ENCODE peak calls at places on chromosome 3, in eight cellular contexts. I is GM12878, U is H1, J is stomach, L is K562, Q is SK-N-SH, N is transverse colon, W is sigmoid colon. E is an unnamed sample.

GRCh38 chr3:19065027-19065426 is 83.3 kb upstream of the KCNH8 start:
- DNase-seq in I (no peak), U (no peak), J (no peak), L (no peak), Q (peak), N (no peak), W (no peak), E (no peak)

GRCh38 chr3:151787626-151788025 is 26.3 kb upstream of the AADAC start:
- DNase-seq in I (no peak), U (no peak), J (no peak), L (no peak), Q (no peak), N (no peak), W (no peak), E (no peak)

GRCh38 chr3:67719333-67719732 is 64.9 kb upstream of the SUCLG2 start:
- DNase-seq in I (no peak), U (no peak), J (no peak), L (no peak), Q (no peak), N (no peak), W (no peak), E (no peak)

GRCh38 chr3:194632211-194632982 is 822 bp downstream of the TMEM44 start:
- DNase-seq in I (no peak), U (no peak), J (no peak), L (no peak), Q (no peak), N (peak), W (peak), E (no peak)

GRCh38 chr3:101762041-101762646 is 16.9 kb upstream of the NXPE3 start:
- DNase-seq in I (no peak), U (no peak), J (no peak), L (no peak), Q (no peak), N (no peak), W (no peak), E (no peak)

GRCh38 chr3:184562146-184562861 is 719 bp downstream of the EPHB3 start:
- DNase-seq in I (no peak), U (no peak), J (no peak), L (no peak), Q (peak), N (no peak), W (no peak), E (no peak)

GRCh38 chr3:194598771-194599557 is 34.3 kb downstream of the TMEM44 start:
- DNase-seq in I (no peak), U (no peak), J (no peak), L (no peak), Q (no peak), N (no peak), W (no peak), E (no peak)

GRCh38 chr3:13600950-13601691 is 52.2 kb downstream of the FBLN2 start:
- DNase-seq in I (no peak), U (no peak), J (no peak), L (no peak), Q (peak), N (no peak), W (peak), E (no peak)

GRCh38 chr3:124401841-124402240 is 328.4 kb upstream of the UMPS start:
- DNase-seq in I (no peak), U (no peak), J (no peak), L (no peak), Q (no peak), N (no peak), W (no peak), E (no peak)

GRCh38 chr3:73291541-73291940 is 230.1 kb downstream of the EBLN2 start:
- DNase-seq in I (no peak), U (no peak), J (no peak), L (no peak), Q (no peak), N (no peak), W (no peak), E (no peak)

GRCh38 chr3:13025090-13025489 is 48.1 kb downstream of the IQSEC1 start:
- DNase-seq in I (no peak), U (no peak), J (no peak), L (no peak), Q (no peak), N (no peak), W (no peak), E (no peak)

GRCh38 chr3:116815831-116816588 is 106.4 kb downstream of the TUSC7 start:
- DNase-seq in I (no peak), U (no peak), J (no peak), L (no peak), Q (peak), N (peak), W (peak), E (no peak)

GRCh38 chr3:160941885-160942494 is 163.2 kb downstream of the B3GALNT1 start:
- DNase-seq in I (peak), U (no peak), J (peak), L (peak), Q (peak), N (peak), W (peak), E (peak)

GRCh38 chr3:72181231-72181630 is 396.3 kb upstream of the PROK2 start:
- DNase-seq in I (no peak), U (no peak), J (no peak), L (no peak), Q (no peak), N (no peak), W (no peak), E (no peak)

GRCh38 chr3:8681349-8681748 is 36.8 kb upstream of the SSUH2 start:
- DNase-seq in I (no peak), U (no peak), J (no peak), L (no peak), Q (peak), N (no peak), W (no peak), E (no peak)

GRCh38 chr3:38004415-38005075 is 14.0 kb downstream of the VILL start:
- DNase-seq in I (no peak), U (no peak), J (peak), L (peak), Q (peak), N (peak), W (peak), E (no peak)

GRCh38 chr3:179174898-179175297 is 26.7 kb downstream of the PIK3CA start:
- DNase-seq in I (no peak), U (no peak), J (no peak), L (no peak), Q (no peak), N (no peak), W (no peak), E (no peak)

GRCh38 chr3:141877911-141878310 is 1.5 kb downstream of the ATP1B3 start:
- DNase-seq in I (no peak), U (no peak), J (no peak), L (no peak), Q (no peak), N (no peak), W (no peak), E (no peak)

GRCh38 chr3:100107227-100107626 is 7.1 kb downstream of the FILIP1L start:
- DNase-seq in I (no peak), U (no peak), J (no peak), L (no peak), Q (no peak), N (no peak), W (no peak), E (no peak)

GRCh38 chr3:108489776-108490175 is 20.6 kb downstream of the MYH15 start:
- DNase-seq in I (peak), U (no peak), J (no peak), L (peak), Q (peak), N (no peak), W (no peak), E (no peak)

GRCh38 chr3:12143949-12144504 is 14.7 kb downstream of the TIMP4 start:
- DNase-seq in I (no peak), U (no peak), J (peak), L (no peak), Q (no peak), N (peak), W (peak), E (no peak)

GRCh38 chr3:37909067-37909911 is 47.6 kb downstream of the CTDSPL start:
- DNase-seq in I (no peak), U (no peak), J (no peak), L (no peak), Q (no peak), N (no peak), W (no peak), E (no peak)

GRCh38 chr3:128238100-128238459 is 84.8 kb downstream of the EEFSEC start:
- DNase-seq in I (no peak), U (no peak), J (no peak), L (no peak), Q (peak), N (no peak), W (no peak), E (no peak)

GRCh38 chr3:130276203-130276803 is 69.2 kb upstream of the COL6A5 start:
- DNase-seq in I (no peak), U (no peak), J (no peak), L (peak), Q (peak), N (no peak), W (no peak), E (no peak)

GRCh38 chr3:133746722-133747086 is 511 bp downstream of the TF start:
- DNase-seq in I (no peak), U (no peak), J (no peak), L (no peak), Q (peak), N (no peak), W (no peak), E (no peak)

GRCh38 chr3:107404727-107405519 is 27.7 kb downstream of the CCDC54 start:
- DNase-seq in I (no peak), U (no peak), J (no peak), L (no peak), Q (no peak), N (no peak), W (no peak), E (no peak)

GRCh38 chr3:52015431-52016256 is 19.9 kb upstream of the RPL29 start:
- DNase-seq in I (no peak), U (no peak), J (no peak), L (no peak), Q (peak), N (no peak), W (no peak), E (no peak)

GRCh38 chr3:130850044-130850797 is 43.7 kb upstream of the ATP2C1 start:
- DNase-seq in I (peak), U (no peak), J (no peak), L (peak), Q (peak), N (no peak), W (no peak), E (no peak)

GRCh38 chr3:170524072-170524471 is 61.8 kb downstream of the SLC7A14 start:
- DNase-seq in I (no peak), U (no peak), J (no peak), L (no peak), Q (no peak), N (no peak), W (no peak), E (no peak)

GRCh38 chr3:121855555-121855954 is 20.5 kb downstream of the EAF2 start:
- DNase-seq in I (no peak), U (no peak), J (no peak), L (no peak), Q (no peak), N (no peak), W (no peak), E (no peak)

GRCh38 chr3:194688207-194688711 is 2.6 kb downstream of the FAM43A start:
- DNase-seq in I (no peak), U (no peak), J (peak), L (no peak), Q (peak), N (peak), W (peak), E (no peak)

GRCh38 chr3:123818921-123819429 is 65.2 kb downstream of the MYLK start:
- DNase-seq in I (no peak), U (no peak), J (no peak), L (no peak), Q (no peak), N (no peak), W (no peak), E (peak)

GRCh38 chr3:53704363-53704725 is 141.9 kb downstream of the CHDH start:
- DNase-seq in I (no peak), U (no peak), J (peak), L (no peak), Q (no peak), N (no peak), W (no peak), E (peak)

GRCh38 chr3:48661501-48662139 is 1.1 kb downstream of the CELSR3 start:
- DNase-seq in I (no peak), U (no peak), J (peak), L (peak), Q (no peak), N (peak), W (peak), E (no peak)

GRCh38 chr3:50068134-50068533 is 20.6 kb upstream of the RBM5 start:
- DNase-seq in I (no peak), U (no peak), J (no peak), L (no peak), Q (no peak), N (no peak), W (no peak), E (no peak)

GRCh38 chr3:100231668-100232067 is 29.1 kb upstream of the TBC1D23 start:
- DNase-seq in I (no peak), U (no peak), J (no peak), L (no peak), Q (no peak), N (no peak), W (no peak), E (peak)

GRCh38 chr3:149356044-149356592 is 21.3 kb downstream of the TM4SF1 start:
- DNase-seq in I (no peak), U (no peak), J (no peak), L (no peak), Q (no peak), N (no peak), W (no peak), E (no peak)
- TF ChIP-seq POLR2AphosphoS5 in I (no peak), U (no peak), J (no peak), L (no peak), Q (no peak), N (no peak), W (no peak), E (no peak)

DNA sequence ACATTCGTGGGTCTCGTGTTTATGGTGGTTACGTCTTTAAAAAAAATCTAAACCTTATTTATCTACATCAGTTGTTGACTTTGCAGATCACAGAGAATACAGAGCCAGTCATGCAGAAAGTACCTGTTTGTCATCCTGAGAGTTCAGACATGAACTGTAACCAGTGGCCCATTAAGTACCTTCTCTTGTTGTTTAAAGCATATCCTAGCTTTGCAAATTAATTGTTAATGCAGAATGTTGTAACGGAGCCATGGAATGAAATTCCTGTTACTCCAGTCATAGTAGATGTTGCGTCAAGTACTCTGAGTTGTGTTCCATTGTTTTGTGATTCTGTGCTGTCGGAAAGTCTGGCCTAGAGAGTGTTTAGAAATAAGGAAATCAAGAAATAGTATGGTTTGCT is 205.2 kb downstream of the RBMS3 start:
- DNase-seq in I (peak), U (no peak), J (no peak), L (no peak), Q (no peak), N (no peak), W (no peak), E (no peak)
- TF ChIP-seq EP300 in I (peak), U (no peak), J (no peak), L (no peak), Q (no peak), N (no peak), W (no peak), E (no peak)

GRCh38 chr3:16885588-16885903 is 791 bp downstream of the PLCL2 start:
- DNase-seq in I (no peak), U (no peak), J (no peak), L (no peak), Q (no peak), N (no peak), W (no peak), E (no peak)

GRCh38 chr3:16883726-16884083 is 1.1 kb upstream of the PLCL2 start:
- DNase-seq in I (no peak), U (no peak), J (no peak), L (no peak), Q (no peak), N (no peak), W (no peak), E (no peak)

GRCh38 chr3:16884748-16885587 is at the start of gene PLCL2:
- DNase-seq in I (no peak), U (no peak), J (peak), L (peak), Q (peak), N (peak), W (peak), E (no peak)

GRCh38 chr3:16883057-16883725 is 1.6 kb upstream of the PLCL2 start:
- DNase-seq in I (no peak), U (no peak), J (no peak), L (no peak), Q (peak), N (no peak), W (no peak), E (no peak)

DNA sequence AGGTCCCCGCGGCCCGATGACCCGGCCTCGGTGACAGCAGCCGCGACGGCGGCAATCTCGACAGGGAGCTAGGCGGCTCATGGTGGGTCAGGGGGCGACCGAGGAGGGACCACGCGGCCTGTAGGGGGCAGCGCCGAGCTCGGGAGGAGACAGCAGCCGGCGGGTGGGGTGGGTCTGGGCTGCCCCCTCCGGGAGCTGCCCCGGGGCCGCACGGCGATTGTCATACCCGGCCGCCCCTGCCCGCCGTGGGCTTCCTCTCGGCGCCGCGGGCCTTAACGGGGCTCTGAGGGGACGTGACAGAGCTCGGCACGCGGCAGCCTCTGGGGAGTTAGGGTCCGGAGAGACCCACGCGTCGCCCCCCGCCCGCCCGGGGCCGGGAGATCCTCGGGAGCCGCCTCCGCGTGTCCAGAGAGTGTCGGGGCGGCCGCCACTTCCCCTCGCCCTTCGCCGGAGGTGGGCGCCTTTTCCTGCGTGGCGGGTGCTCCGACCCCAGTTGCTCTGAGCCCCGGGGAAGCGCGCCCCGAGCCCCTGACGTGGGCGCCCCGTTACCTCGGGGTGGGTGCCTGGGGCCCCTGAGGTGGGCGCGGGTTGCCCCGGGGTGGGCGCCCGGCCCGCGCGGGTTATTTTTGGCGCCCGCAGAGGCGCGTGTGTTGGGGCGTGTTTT is 539 bp upstream of the PLCL2 start:
- DNase-seq in I (no peak), U (no peak), J (peak), L (peak), Q (peak), N (peak), W (peak), E (no peak)
- TF ChIP-seq POLR2AphosphoS5 in I (no peak), U (no peak), J (no peak), L (no peak), Q (no peak), N (no peak), W (no peak), E (no peak)

GRCh38 chr3:58414538-58415197 is 19.0 kb downstream of the PDHB start:
- DNase-seq in I (no peak), U (no peak), J (peak), L (peak), Q (peak), N (peak), W (peak), E (no peak)
- TF ChIP-seq EP300 in I (no peak), U (no peak), J (no peak), L (no peak), Q (no peak), N (no peak), W (no peak), E (no peak)

GRCh38 chr3:120642368-120642948 is 39.6 kb downstream of the HGD start:
- DNase-seq in I (no peak), U (no peak), J (no peak), L (peak), Q (no peak), N (no peak), W (no peak), E (no peak)
- TF ChIP-seq POLR2AphosphoS5 in I (no peak), U (no peak), J (no peak), L (no peak), Q (no peak), N (no peak), W (no peak), E (no peak)

GRCh38 chr3:31016196-31016595 is 121.7 kb upstream of the GADL1 start:
- DNase-seq in I (no peak), U (no peak), J (no peak), L (no peak), Q (no peak), N (no peak), W (no peak), E (no peak)
- TF ChIP-seq EP300 in I (no peak), U (no peak), J (no peak), L (no peak), Q (no peak), N (no peak), W (no peak), E (no peak)

GRCh38 chr3:71133874-71134273 is 449.7 kb downstream of the FOXP1 start:
- DNase-seq in I (no peak), U (no peak), J (no peak), L (no peak), Q (no peak), N (no peak), W (no peak), E (no peak)

GRCh38 chr3:71138410-71138809 is 445.1 kb downstream of the FOXP1 start:
- DNase-seq in I (no peak), U (no peak), J (no peak), L (no peak), Q (no peak), N (no peak), W (no peak), E (no peak)

GRCh38 chr3:71132995-71133730 is 450.4 kb downstream of the FOXP1 start:
- DNase-seq in I (no peak), U (no peak), J (no peak), L (no peak), Q (no peak), N (no peak), W (no peak), E (no peak)

GRCh38 chr3:71131893-71132314 is 451.6 kb downstream of the FOXP1 start:
- DNase-seq in I (no peak), U (no peak), J (no peak), L (no peak), Q (no peak), N (no peak), W (no peak), E (no peak)

GRCh38 chr3:71135373-71136088 is 448.0 kb downstream of the FOXP1 start:
- DNase-seq in I (no peak), U (no peak), J (peak), L (no peak), Q (no peak), N (no peak), W (no peak), E (no peak)
- TF ChIP-seq POLR2AphosphoS5 in I (no peak), U (no peak), J (no peak), L (no peak), Q (no peak), N (peak), W (peak), E (no peak)

GRCh38 chr3:46934067-46934466 is 42.5 kb downstream of the CCDC12 start:
- DNase-seq in I (no peak), U (no peak), J (no peak), L (no peak), Q (peak), N (no peak), W (peak), E (no peak)
- TF ChIP-seq EP300 in I (no peak), U (no peak), J (no peak), L (no peak), Q (no peak), N (no peak), W (no peak), E (no peak)

E was measured in esophagus muscularis mucosa.